ENCODE peak calls at places on chromosomes 3 and 15, in four cellular contexts. One of them, this sample, is unnamed.

GRCh38 chr3:40387001-40387894 is at the start of gene ENTPD3:
- DNase-seq in HCT116: no peak
- DNase-seq in GM12878: no peak
- DNase-seq in HepG2: no peak
- DNase-seq in this sample: peak

GRCh38 chr15:41806291-41807181 is 21.4 kb upstream of the JMJD7 start:
- DNase-seq in HCT116: peak
- DNase-seq in GM12878: no peak
- DNase-seq in HepG2: peak
- DNase-seq in this sample: peak

GRCh38 chr15:46326173-46326572 is 691.3 kb downstream of the SQOR start:
- DNase-seq in HCT116: no peak
- DNase-seq in GM12878: no peak
- DNase-seq in HepG2: no peak
- DNase-seq in this sample: no peak

GRCh38 chr15:49848824-49849209 is 228.0 kb downstream of the DTWD1 start:
- DNase-seq in HCT116: no peak
- DNase-seq in GM12878: no peak
- DNase-seq in HepG2: no peak
- DNase-seq in this sample: no peak

GRCh38 chr3:109618766-109619378 is 281.5 kb upstream of the DPPA4 start:
- DNase-seq in HCT116: no peak
- DNase-seq in GM12878: no peak
- DNase-seq in HepG2: no peak
- DNase-seq in this sample: no peak

GRCh38 chr3:99659032-99659431 is 20.6 kb downstream of the COL8A1 start:
- DNase-seq in HCT116: no peak
- DNase-seq in GM12878: no peak
- DNase-seq in HepG2: no peak
- DNase-seq in this sample: no peak

GRCh38 chr3:125098929-125099328 is 43.1 kb upstream of the HEG1 start:
- DNase-seq in HCT116: no peak
- DNase-seq in GM12878: no peak
- DNase-seq in HepG2: no peak
- DNase-seq in this sample: no peak

GRCh38 chr3:140250010-140250825 is 315.2 kb downstream of the CLSTN2 start:
- DNase-seq in HCT116: no peak
- DNase-seq in GM12878: no peak
- DNase-seq in HepG2: no peak
- DNase-seq in this sample: no peak

GRCh38 chr3:143536817-143537535 is 311.3 kb downstream of the SLC9A9 start:
- DNase-seq in HCT116: no peak
- DNase-seq in GM12878: no peak
- DNase-seq in HepG2: no peak
- DNase-seq in this sample: no peak

GRCh38 chr3:167304077-167304476 is 76.0 kb downstream of the ZBBX start:
- DNase-seq in HCT116: peak
- DNase-seq in GM12878: no peak
- DNase-seq in HepG2: peak
- DNase-seq in this sample: no peak

GRCh38 chr3:99186016-99186415 is 284.5 kb upstream of the DCBLD2 start:
- DNase-seq in HCT116: no peak
- DNase-seq in GM12878: no peak
- DNase-seq in HepG2: no peak
- DNase-seq in this sample: no peak

GRCh38 chr3:187831125-187832051 is 86.1 kb upstream of the BCL6 start:
- DNase-seq in HCT116: no peak
- DNase-seq in GM12878: no peak
- DNase-seq in HepG2: no peak
- DNase-seq in this sample: no peak
- TF ChIP-seq JUND in HCT116: no peak
- TF ChIP-seq JUND in GM12878: no peak
- TF ChIP-seq JUND in HepG2: no peak
- TF ChIP-seq JUND in this sample: no peak

DNA sequence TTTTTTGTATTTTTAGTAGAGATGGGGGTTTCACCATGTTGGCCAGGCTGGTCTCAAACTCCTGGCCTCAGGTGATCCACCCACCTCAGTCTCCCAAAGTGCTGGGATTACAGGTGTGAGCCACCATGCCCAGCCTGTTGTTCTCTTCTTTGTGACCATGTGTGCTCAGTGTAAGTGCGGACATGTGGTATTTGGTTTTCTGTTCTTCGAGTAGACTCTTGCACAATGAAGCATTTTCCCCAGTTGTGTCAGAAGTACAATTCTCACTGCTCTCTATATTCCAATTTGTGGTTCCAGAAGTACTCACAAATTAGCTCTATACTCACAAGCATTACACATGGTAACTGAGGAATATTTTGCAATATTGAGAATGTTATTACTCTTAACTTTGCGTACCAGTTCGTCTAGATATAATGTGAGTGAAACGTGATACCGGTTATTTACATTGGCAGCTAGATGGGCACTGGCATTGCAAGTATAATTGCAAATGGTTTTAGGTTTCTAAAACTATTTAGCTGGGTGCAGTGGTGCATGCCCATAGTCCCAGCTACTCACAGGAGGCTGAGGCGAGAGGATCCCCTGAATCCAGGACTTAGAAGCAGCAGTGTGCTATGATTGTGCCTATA is 34.2 kb upstream of the MTMR14 start:
- DNase-seq in HCT116: no peak
- DNase-seq in GM12878: no peak
- DNase-seq in HepG2: no peak
- DNase-seq in this sample: no peak
- TF ChIP-seq JUND in HCT116: no peak
- TF ChIP-seq JUND in GM12878: no peak
- TF ChIP-seq JUND in HepG2: no peak
- TF ChIP-seq JUND in this sample: no peak

GRCh38 chr3:12507871-12508281 is 23.6 kb downstream of the TSEN2 start:
- DNase-seq in HCT116: no peak
- DNase-seq in GM12878: no peak
- DNase-seq in HepG2: no peak
- DNase-seq in this sample: no peak
- TF ChIP-seq JUND in HCT116: no peak
- TF ChIP-seq JUND in GM12878: no peak
- TF ChIP-seq JUND in HepG2: no peak
- TF ChIP-seq JUND in this sample: no peak

GRCh38 chr3:42347928-42348327 is 62.5 kb downstream of the LYZL4 start:
- DNase-seq in HCT116: no peak
- DNase-seq in GM12878: no peak
- DNase-seq in HepG2: no peak
- DNase-seq in this sample: no peak

GRCh38 chr3:42349765-42350594 is 60.4 kb downstream of the LYZL4 start:
- DNase-seq in HCT116: no peak
- DNase-seq in GM12878: no peak
- DNase-seq in HepG2: no peak
- DNase-seq in this sample: no peak

GRCh38 chr3:42351221-42351620 is 59.2 kb downstream of the LYZL4 start:
- DNase-seq in HCT116: no peak
- DNase-seq in GM12878: no peak
- DNase-seq in HepG2: no peak
- DNase-seq in this sample: no peak

GRCh38 chr3:42340466-42340865 is 69.9 kb downstream of the LYZL4 start:
- DNase-seq in HCT116: peak
- DNase-seq in GM12878: no peak
- DNase-seq in HepG2: no peak
- DNase-seq in this sample: no peak

GRCh38 chr3:42345811-42346210 is 64.6 kb downstream of the LYZL4 start:
- DNase-seq in HCT116: no peak
- DNase-seq in GM12878: no peak
- DNase-seq in HepG2: no peak
- DNase-seq in this sample: no peak
- TF ChIP-seq JUND in HCT116: no peak
- TF ChIP-seq JUND in GM12878: no peak
- TF ChIP-seq JUND in HepG2: no peak
- TF ChIP-seq JUND in this sample: no peak

DNA sequence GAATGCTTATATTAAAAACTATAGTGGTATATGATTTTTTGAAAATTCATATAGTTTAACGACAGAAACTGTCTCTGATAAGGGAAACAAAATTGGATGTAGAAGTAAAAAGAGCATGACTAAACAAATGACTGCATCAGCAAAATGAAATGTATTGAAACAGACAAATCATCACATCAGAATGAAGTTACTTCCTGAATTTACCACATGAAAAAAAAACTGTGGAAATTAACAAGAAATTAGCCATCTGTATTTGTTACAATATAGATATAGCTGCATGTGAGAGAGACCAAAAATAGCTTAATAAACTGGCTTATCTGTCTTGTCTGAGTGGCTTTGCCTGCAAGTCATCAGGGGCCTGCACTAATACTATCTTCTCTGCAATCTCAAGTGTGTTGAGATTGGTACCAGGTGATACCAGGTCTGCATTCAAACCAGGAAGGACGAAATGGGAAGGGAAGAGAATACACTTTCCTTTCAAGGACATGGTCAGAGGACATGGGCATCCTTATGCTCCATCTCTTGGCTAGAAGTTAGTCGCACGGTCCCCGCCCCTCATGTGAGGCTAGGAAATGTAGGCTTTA is 388.7 kb downstream of the GRM7 start:
- DNase-seq in HCT116: no peak
- DNase-seq in GM12878: no peak
- DNase-seq in HepG2: no peak
- DNase-seq in this sample: no peak
- TF ChIP-seq JUND in HCT116: no peak
- TF ChIP-seq JUND in GM12878: no peak
- TF ChIP-seq JUND in HepG2: no peak
- TF ChIP-seq JUND in this sample: no peak

DNA sequence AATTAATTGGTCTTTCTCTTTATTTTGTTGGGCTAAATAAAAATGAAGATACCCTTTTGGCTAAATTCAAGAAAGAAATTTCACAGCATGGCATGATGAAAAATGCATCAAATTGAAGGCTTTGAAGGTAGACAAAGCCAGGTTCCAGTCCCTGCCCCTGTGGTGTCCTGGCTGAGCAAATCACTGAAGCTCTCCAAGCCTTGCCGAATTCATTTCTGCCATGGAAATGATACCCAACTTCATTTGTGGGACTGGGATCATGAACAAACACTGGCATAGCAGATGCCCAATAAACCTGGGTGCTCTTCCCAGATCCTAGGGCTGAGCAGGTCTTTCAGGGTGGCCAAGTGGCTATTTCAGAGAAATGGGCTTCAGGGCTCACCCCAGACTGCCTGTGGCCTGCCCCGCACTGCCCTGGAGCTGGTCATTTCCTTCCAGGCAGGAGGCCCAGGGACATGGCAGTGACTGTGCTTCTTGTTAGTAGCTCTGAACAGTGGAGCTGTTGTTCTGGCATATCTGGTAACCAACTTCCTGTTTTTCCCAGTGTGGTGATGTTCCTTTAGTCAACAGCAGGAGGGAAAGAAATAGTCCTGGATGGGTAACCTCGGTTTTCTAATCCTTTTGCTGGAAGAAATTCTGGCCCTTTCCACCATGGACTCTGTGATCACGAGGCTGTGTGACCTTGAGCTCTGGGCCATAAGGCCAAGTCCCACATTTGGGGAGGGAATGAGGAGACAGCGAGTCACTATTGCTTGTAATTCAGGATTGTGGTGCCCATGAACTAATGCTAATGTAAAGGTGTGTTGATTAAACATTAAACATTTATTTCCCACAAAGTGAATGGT is 47.6 kb downstream of the CTDSPL start:
- DNase-seq in HCT116: no peak
- DNase-seq in GM12878: no peak
- DNase-seq in HepG2: peak
- DNase-seq in this sample: no peak
- TF ChIP-seq JUND in HCT116: no peak
- TF ChIP-seq JUND in GM12878: no peak
- TF ChIP-seq JUND in HepG2: peak
- TF ChIP-seq JUND in this sample: no peak

GRCh38 chr3:31653464-31653863 is 120.7 kb downstream of the STT3B start:
- DNase-seq in HCT116: no peak
- DNase-seq in GM12878: no peak
- DNase-seq in HepG2: peak
- DNase-seq in this sample: no peak
- TF ChIP-seq JUND in HCT116: no peak
- TF ChIP-seq JUND in GM12878: no peak
- TF ChIP-seq JUND in HepG2: no peak
- TF ChIP-seq JUND in this sample: no peak

DNA sequence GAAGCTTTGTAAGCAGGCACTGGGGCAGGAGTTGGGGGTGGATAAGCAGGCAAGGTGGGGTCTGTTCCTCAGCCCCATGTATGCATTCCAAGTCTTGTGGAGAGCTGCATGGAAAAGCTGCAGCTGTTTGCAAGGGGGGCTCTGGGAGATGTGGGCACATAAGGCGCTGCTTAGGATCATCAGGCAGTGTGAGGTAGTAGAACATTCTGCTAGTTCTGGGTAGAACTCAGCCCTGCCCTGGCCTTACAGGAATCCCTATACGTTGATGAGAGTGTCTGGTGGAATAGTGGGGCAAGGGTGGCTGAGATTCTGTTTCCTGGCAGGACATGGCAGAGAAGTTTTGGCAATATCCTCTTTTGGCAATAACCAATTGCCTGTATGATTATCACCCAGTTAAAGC is 154.3 kb upstream of the LRIG1 start:
- DNase-seq in HCT116: no peak
- DNase-seq in GM12878: no peak
- DNase-seq in HepG2: no peak
- DNase-seq in this sample: no peak
- TF ChIP-seq JUND in HCT116: no peak
- TF ChIP-seq JUND in GM12878: no peak
- TF ChIP-seq JUND in HepG2: no peak
- TF ChIP-seq JUND in this sample: no peak

DNA sequence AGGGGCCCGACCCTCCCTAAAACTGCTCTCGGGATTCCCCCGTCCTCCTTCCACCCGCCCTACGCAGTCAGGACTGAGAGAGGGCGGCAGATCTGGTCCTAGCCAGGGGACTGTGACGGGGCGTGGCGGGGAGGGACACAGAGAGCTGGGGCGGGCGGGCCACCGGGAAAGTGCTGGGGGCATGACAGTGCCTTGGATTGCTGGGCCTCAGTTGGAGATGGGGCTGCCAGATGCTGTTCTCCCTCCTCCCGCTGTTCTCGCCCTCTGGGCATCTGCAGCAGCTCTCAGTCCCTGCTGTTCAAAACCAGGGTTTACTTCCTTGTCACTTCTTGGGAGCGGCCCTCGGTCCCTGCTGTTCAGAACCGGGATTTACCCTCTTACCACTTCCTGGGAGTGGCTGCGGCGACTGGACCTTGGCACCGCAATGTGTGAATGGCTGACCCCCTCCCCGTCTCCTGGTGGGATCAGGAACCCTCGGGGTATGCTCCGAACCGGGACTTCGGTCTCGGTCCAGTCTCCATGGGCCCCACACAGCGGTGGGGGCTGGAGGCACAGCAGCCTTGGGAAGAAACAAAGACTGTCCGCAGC is 1.8 kb upstream of the RPP25 start:
- DNase-seq in HCT116: no peak
- DNase-seq in GM12878: no peak
- DNase-seq in HepG2: peak
- DNase-seq in this sample: no peak
- TF ChIP-seq JUND in HCT116: no peak
- TF ChIP-seq JUND in GM12878: no peak
- TF ChIP-seq JUND in HepG2: no peak
- TF ChIP-seq JUND in this sample: no peak

GRCh38 chr15:73226064-73226463 is 142.7 kb downstream of the HCN4 start:
- DNase-seq in HCT116: no peak
- DNase-seq in GM12878: no peak
- DNase-seq in HepG2: no peak
- DNase-seq in this sample: no peak

GRCh38 chr15:73227433-73228056 is 141.2 kb downstream of the HCN4 start:
- DNase-seq in HCT116: no peak
- DNase-seq in GM12878: no peak
- DNase-seq in HepG2: peak
- DNase-seq in this sample: no peak

GRCh38 chr15:73228128-73228646 is 140.6 kb downstream of the HCN4 start:
- DNase-seq in HCT116: no peak
- DNase-seq in GM12878: no peak
- DNase-seq in HepG2: no peak
- DNase-seq in this sample: no peak

GRCh38 chr15:73225358-73226015 is 143.3 kb downstream of the HCN4 start:
- DNase-seq in HCT116: no peak
- DNase-seq in GM12878: no peak
- DNase-seq in HepG2: no peak
- DNase-seq in this sample: no peak
- TF ChIP-seq JUND in HCT116: no peak
- TF ChIP-seq JUND in GM12878: no peak
- TF ChIP-seq JUND in HepG2: no peak
- TF ChIP-seq JUND in this sample: no peak

This sample was measured in T47D.